ENCODE peak calls at places on chromosomes 5 and 9, in five cellular contexts. E, W, X, F and O are unnamed samples.

GRCh38 chr9:132383462-132383883 is 23.2 kb downstream of the TTF1 start:
- DNase-seq in E (no peak), F (no peak), W (no peak), X (no peak), O (no peak)

GRCh38 chr9:131266301-131267229 is 9.7 kb downstream of the FAM78A start:
- DNase-seq in W (no peak), X (no peak), F (no peak), E (no peak), O (no peak)

GRCh38 chr5:89313044-89313443 is 430.1 kb upstream of the MEF2C start:
- DNase-seq in W (no peak), F (no peak), E (no peak), X (no peak), O (no peak)

GRCh38 chr5:149210229-149210628 is 61.4 kb upstream of the AFAP1L1 start:
- DNase-seq in E (no peak), F (no peak), X (no peak), W (no peak), O (no peak)

GRCh38 chr5:108025957-108026356 is 355.2 kb upstream of the EFNA5 start:
- DNase-seq in E (no peak), W (no peak), X (no peak), F (no peak), O (no peak)

GRCh38 chr5:57693488-57694305 is 211.1 kb upstream of the ACTBL2 start:
- DNase-seq in F (no peak), W (no peak), X (no peak), E (no peak), O (no peak)

GRCh38 chr9:35942286-35942685 is 15.7 kb downstream of the OR2S2 start:
- DNase-seq in F (no peak), W (no peak), E (no peak), X (no peak), O (no peak)

GRCh38 chr9:16139781-16140180 is 586.9 kb downstream of the CCDC171 start:
- DNase-seq in F (no peak), E (no peak), X (no peak), W (no peak), O (no peak)

GRCh38 chr5:119953474-119953873 is 324.1 kb downstream of the FAM170A start:
- DNase-seq in X (no peak), F (no peak), E (no peak), W (no peak), O (no peak)

GRCh38 chr5:64971538-64971937 is 202.8 kb downstream of the CWC27 start:
- DNase-seq in F (no peak), X (no peak), W (no peak), E (no peak), O (no peak)

GRCh38 chr5:62550103-62550502 is 28.5 kb upstream of the LRRC70 start:
- DNase-seq in E (no peak), F (no peak), X (no peak), W (no peak), O (no peak)